ENCODE peak calls at places on chromosome 3, in four cellular contexts. Z, I, A and B are unnamed samples.

GRCh38 chr3:195195321-195196209 is 75.4 kb downstream of the XXYLT1 start:
- DNase-seq in A (no peak), I (no peak), Z (no peak), B (no peak)

GRCh38 chr3:193788189-193788946 is 195.4 kb downstream of the OPA1 start:
- DNase-seq in A (peak; percentile 77), Z (peak; percentile 85), I (peak; percentile 55), B (peak; percentile 55)

GRCh38 chr3:149277338-149277813 is 55.7 kb upstream of the CP start:
- DNase-seq in Z (no peak), A (peak; percentile 35), I (peak; percentile 58), B (peak; percentile 80)

GRCh38 chr3:101858464-101858863 is 9.2 kb downstream of the NFKBIZ start:
- DNase-seq in I (no peak), A (no peak), Z (no peak), B (no peak)

GRCh38 chr3:50885491-50885890 is 210.8 kb downstream of the DOCK3 start:
- DNase-seq in Z (no peak), I (peak; percentile 2), A (no peak), B (no peak)

GRCh38 chr3:181561130-181561529 is 150.6 kb upstream of the SOX2 start:
- DNase-seq in I (no peak), Z (no peak), A (no peak), B (no peak)

GRCh38 chr3:133926736-133927542 is 31.3 kb upstream of the RAB6B start:
- DNase-seq in A (no peak), I (peak; percentile 12), Z (no peak), B (no peak)

GRCh38 chr3:7504886-7505775 is 644.2 kb downstream of the GRM7 start:
- DNase-seq in A (peak; percentile 95), Z (no peak), I (peak; percentile 74), B (no peak)

GRCh38 chr3:159322322-159322939 is 520.6 kb downstream of the MFSD1 start:
- DNase-seq in Z (peak; percentile 47), A (peak; percentile 25), I (no peak), B (peak; percentile 20)

GRCh38 chr3:65561617-65562016 is 477.1 kb downstream of the MAGI1 start:
- DNase-seq in I (no peak), Z (no peak), A (no peak), B (no peak)

GRCh38 chr3:118943597-118943996 is 91.0 kb downstream of the IGSF11 start:
- DNase-seq in I (no peak), Z (no peak), A (no peak), B (no peak)

GRCh38 chr3:27632431-27633223 is 89.5 kb downstream of the EOMES start:
- DNase-seq in Z (peak; percentile 59), I (peak; percentile 54), A (peak; percentile 72), B (peak; percentile 59)

GRCh38 chr3:182650568-182651128 is 142.7 kb upstream of the ATP11B start:
- DNase-seq in Z (no peak), A (no peak), I (no peak), B (no peak)

DNA sequence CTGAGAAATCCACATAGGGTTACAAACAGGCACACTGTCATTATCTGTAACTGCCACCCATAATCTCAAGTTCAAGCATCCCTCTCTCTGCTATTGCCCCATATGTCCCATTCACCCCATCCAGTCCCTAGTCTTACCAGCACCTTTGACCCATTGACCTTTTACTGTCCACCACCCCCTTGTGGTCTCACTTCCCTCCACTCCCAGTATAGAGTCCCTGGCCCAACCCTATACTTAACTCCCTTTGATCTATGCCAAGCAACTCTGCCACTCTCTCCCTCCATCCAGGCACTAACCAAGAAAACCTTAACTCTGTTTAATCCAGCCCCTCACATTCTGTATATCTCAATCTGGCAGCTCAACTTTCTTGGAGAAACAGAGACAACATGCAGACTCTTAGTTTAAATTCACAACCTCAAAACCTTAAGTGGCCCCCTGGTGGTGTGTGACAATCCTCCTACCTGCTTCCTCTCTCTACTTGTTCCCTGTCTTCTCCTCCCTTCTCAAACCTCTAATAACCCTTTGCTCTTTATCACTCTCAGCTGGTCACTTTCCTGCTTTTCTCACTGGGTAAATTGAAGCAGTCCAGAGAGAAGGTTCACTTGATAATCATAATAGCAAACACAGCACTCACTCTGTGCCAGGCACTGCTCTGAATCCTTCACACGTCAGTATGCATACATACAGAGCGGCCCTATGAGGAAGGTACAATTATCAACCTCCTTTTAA is 162.7 kb downstream of the STT3B start:
- DNase-seq in I (peak; percentile 9), Z (peak; percentile 32), A (no peak), B (no peak)
- TF ChIP-seq CTCF in I (peak; percentile 24), Z (peak; percentile 48), A (peak; percentile 28), B (peak; percentile 33)

GRCh38 chr3:22089284-22089683 is 338.3 kb upstream of the ZNF385D start:
- DNase-seq in A (peak; percentile 29), I (peak; percentile 49), Z (peak; percentile 5), B (no peak)
- TF ChIP-seq CTCF in A (peak; percentile 46), I (peak; percentile 32), Z (peak; percentile 55), B (peak; percentile 48)

GRCh38 chr3:78277793-78278192 is 1237.9 kb downstream of the ROBO2 start:
- DNase-seq in I (no peak), Z (no peak), A (no peak), B (no peak)

GRCh38 chr3:78275420-78275852 is 1235.5 kb downstream of the ROBO2 start:
- DNase-seq in I (no peak), A (no peak), Z (peak; percentile 18), B (no peak)

GRCh38 chr3:78279066-78279465 is 1239.2 kb downstream of the ROBO2 start:
- DNase-seq in Z (no peak), A (no peak), I (no peak), B (no peak)

GRCh38 chr3:78277220-78277619 is 1237.3 kb downstream of the ROBO2 start:
- DNase-seq in A (no peak), Z (peak; percentile 25), I (no peak), B (no peak)

GRCh38 chr3:78274475-78275065 is 1234.7 kb downstream of the ROBO2 start:
- DNase-seq in Z (no peak), A (no peak), I (no peak), B (no peak)
- TF ChIP-seq CTCF in Z (no peak), A (no peak), I (no peak), B (no peak)

DNA sequence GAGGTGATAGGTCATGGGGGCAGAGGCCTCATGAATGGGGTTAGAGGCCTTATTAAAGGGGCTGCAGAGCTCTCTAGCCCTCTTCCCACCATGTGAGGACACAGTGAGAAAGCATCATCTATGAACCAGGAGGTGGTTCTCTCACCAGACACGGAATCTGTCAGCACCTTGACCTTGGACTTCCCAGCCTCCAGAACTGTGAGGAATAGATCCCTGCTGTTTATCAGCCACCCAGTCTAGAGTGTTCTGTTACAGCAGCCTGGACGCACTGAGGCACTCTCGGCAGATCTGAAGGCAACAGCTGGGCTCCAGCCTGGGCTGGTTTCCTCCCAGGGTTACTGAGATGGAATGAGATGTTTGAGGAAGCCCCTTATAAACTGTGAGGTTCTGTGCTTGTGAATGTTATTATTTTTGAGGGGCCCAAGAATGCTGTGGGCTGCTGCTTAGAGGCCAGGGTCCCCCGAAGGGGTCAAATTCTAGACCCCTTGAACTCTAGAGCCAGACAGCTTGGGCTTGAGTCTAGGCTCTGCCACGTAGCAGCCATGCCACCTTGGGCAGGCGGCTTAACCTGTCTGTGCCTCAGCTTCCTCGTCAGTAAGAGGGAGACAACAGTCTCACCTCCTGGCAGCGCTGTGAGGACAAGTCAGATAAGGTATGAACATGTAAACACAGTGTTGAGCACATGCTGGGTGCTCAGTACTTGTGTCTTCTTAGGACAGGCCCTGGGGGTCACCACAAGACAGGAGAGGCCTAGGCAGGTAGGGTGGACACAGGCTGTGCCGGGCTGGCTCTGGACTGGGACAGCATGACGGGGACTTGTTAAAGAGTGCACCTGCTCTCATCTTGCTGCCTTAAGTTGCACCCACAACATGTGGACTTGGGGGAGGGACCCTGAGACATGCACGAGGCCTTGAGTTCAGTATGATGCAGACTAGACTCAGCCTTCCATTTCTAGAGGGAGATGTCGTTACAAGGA is 49.3 kb downstream of the MGLL start:
- DNase-seq in Z (no peak), A (no peak), I (no peak), B (no peak)
- TF ChIP-seq CTCF in Z (no peak), A (no peak), I (no peak), B (no peak)

DNA sequence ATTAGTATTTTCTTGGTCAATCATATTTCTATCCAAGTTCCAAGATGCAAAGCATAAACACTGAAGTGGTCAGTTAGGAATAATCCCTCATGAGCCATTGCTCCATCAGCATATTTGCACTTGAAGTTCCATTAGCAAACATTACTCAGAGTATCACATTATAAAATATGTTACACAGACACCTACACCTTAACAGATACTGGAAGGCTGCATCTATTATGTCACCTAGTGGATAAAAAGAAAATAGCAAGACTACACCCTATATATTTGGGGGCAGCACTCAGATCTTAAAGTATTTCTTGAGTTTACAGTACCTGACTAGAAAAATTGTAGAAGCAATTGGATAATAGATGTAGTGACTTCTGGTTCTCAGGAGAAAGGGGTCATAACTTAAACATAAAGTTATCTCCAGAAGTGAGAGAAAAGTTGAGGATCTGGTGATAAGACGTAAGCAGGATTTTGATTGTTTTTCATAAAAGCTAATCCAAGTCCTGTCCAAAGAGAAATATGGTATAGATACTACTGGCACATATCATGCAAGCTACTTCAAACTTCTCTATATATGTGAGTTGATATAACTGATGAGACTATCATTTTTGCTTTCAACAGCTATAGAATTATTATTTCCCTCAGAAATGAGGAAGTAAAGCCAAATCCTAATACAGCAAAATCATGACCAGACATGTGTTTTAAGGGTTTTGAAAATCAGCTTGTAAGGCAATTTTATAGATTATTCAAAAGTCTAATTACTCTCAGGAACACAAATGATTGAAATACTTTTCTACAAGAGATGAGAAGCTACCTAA is 422.2 kb downstream of the GBE1 start:
- DNase-seq in Z (peak; percentile 19), A (peak; percentile 7), I (no peak), B (peak; percentile 2)
- TF ChIP-seq CTCF in Z (peak; percentile 44), A (peak; percentile 66), I (no peak), B (peak; percentile 60)

GRCh38 chr3:131231710-131232348 is 149.7 kb upstream of the NUDT16 start:
- DNase-seq in Z (no peak), A (peak; percentile 12), I (no peak), B (no peak)
- TF ChIP-seq CTCF in Z (no peak), A (no peak), I (no peak), B (no peak)

GRCh38 chr3:155382396-155383042 is 89.0 kb upstream of the STRIT1 start:
- DNase-seq in A (peak; percentile 63), Z (peak; percentile 8), I (peak; percentile 89), B (peak; percentile 70)
- TF ChIP-seq CTCF in A (peak; percentile 86), Z (peak; percentile 65), I (peak; percentile 93), B (peak; percentile 92)

GRCh38 chr3:17194116-17194515 is 309.4 kb downstream of the PLCL2 start:
- DNase-seq in Z (no peak), A (no peak), I (no peak), B (no peak)

GRCh38 chr3:17192995-17193394 is 308.2 kb downstream of the PLCL2 start:
- DNase-seq in A (no peak), I (no peak), Z (no peak), B (no peak)

GRCh38 chr3:17195192-17195611 is 310.4 kb downstream of the PLCL2 start:
- DNase-seq in A (peak; percentile 55), Z (peak; percentile 62), I (no peak), B (peak; percentile 82)

GRCh38 chr3:17201538-17201937 is 316.8 kb downstream of the PLCL2 start:
- DNase-seq in A (no peak), Z (no peak), I (no peak), B (no peak)

GRCh38 chr3:17195856-17196604 is 311.3 kb downstream of the PLCL2 start:
- DNase-seq in A (peak; percentile 61), Z (peak; percentile 41), I (no peak), B (peak; percentile 75)
- TF ChIP-seq CTCF in A (peak; percentile 15), Z (peak; percentile 41), I (no peak), B (peak; percentile 42)